ENCODE peak calls at places on chromosomes 12 and 14, in eight cellular contexts. G, S, N, U, Y, K, V and O are unnamed samples.

GRCh38 chr12:82461851-82462250 is 103.5 kb downstream of the METTL25 start:
- DNase-seq in Y (no peak), K (no peak), V (no peak), U (no peak), N (peak; percentile 28), S (no peak), G (no peak), O (no peak)

GRCh38 chr12:27667540-27667939 is 28.7 kb upstream of the REP15 start:
- DNase-seq in U (no peak), Y (no peak), S (no peak), G (no peak), V (no peak), N (no peak), K (no peak), O (no peak)

GRCh38 chr12:117685115-117685926 is 283.5 kb downstream of the KSR2 start:
- DNase-seq in K (no peak), U (no peak), Y (no peak), S (no peak), V (no peak), N (peak; percentile 49), G (no peak), O (no peak)

GRCh38 chr12:123449103-123449736 is 8.7 kb upstream of the SNRNP35 start:
- DNase-seq in U (no peak), G (no peak), N (no peak), V (no peak), Y (no peak), S (no peak), K (no peak), O (no peak)

GRCh38 chr12:122030427-122030825 is 8.7 kb downstream of the BCL7A start:
- DNase-seq in G (no peak), U (no peak), S (no peak), Y (no peak), V (no peak), N (no peak), K (no peak), O (no peak)

GRCh38 chr12:38465020-38465419 is 148.4 kb downstream of the ALG10B start:
- DNase-seq in G (no peak), Y (no peak), V (no peak), U (no peak), S (no peak), K (no peak), N (no peak), O (peak; percentile 39)

GRCh38 chr14:24092110-24092959 is 1.8 kb upstream of the PCK2 start:
- DNase-seq in K (no peak), U (no peak), Y (no peak), V (no peak), N (no peak), G (no peak), S (no peak), O (no peak)

GRCh38 chr14:74647834-74648361 is 35.9 kb upstream of the LTBP2 start:
- DNase-seq in Y (no peak), S (no peak), U (no peak), G (no peak), V (no peak), K (no peak), N (peak; percentile 44), O (no peak)

GRCh38 chr14:24329736-24330135 is 5.1 kb downstream of the ADCY4 start:
- DNase-seq in N (no peak), S (no peak), V (peak; percentile 82), G (peak; percentile 62), K (peak; percentile 50), U (no peak), Y (no peak), O (no peak)

GRCh38 chr12:56840922-56841321 is 77.8 kb downstream of the HSD17B6 start:
- DNase-seq in U (no peak), S (no peak), K (no peak), Y (no peak), G (no peak), V (no peak), N (peak; percentile 36), O (no peak)

GRCh38 chr12:112007945-112008344 is 5.0 kb downstream of the TMEM116 start:
- DNase-seq in G (no peak), Y (no peak), U (no peak), N (no peak), K (no peak), S (no peak), V (no peak), O (no peak)

GRCh38 chr12:70849265-70849960 is 71.1 kb downstream of the PTPRR start:
- DNase-seq in S (no peak), K (no peak), G (no peak), U (peak; percentile 4), V (no peak), Y (no peak), N (peak; percentile 28), O (peak; percentile 2)

GRCh38 chr12:114933428-114934160 is 249.6 kb upstream of the TBX3 start:
- DNase-seq in N (peak; percentile 86), V (no peak), K (no peak), U (no peak), S (no peak), G (no peak), Y (no peak), O (no peak)

GRCh38 chr12:116806845-116807440 is 68.8 kb downstream of the RNFT2 start:
- DNase-seq in S (no peak), U (no peak), K (no peak), N (no peak), G (no peak), Y (no peak), V (no peak), O (no peak)

GRCh38 chr12:100404769-100405407 is 48.0 kb downstream of the SLC17A8 start:
- DNase-seq in V (peak; percentile 17), Y (no peak), U (peak; percentile 36), G (peak; percentile 61), K (no peak), S (no peak), N (peak; percentile 13), O (peak; percentile 72)

GRCh38 chr12:50401383-50402155 is 884 bp downstream of the LARP4 start:
- DNase-seq in G (no peak), K (no peak), S (peak; percentile 58), N (peak; percentile 23), V (no peak), Y (no peak), U (no peak), O (peak; percentile 52)

GRCh38 chr14:73014105-73014504 is 12.8 kb downstream of the ZFYVE1 start:
- DNase-seq in N (no peak), S (no peak), K (no peak), V (no peak), G (no peak), U (peak; percentile 76), Y (no peak), O (peak; percentile 91)

GRCh38 chr14:103130965-103131364 is 7.7 kb downstream of the TNFAIP2 start:
- DNase-seq in S (no peak), G (no peak), N (peak; percentile 78), V (no peak), Y (no peak), U (no peak), K (no peak), O (no peak)

GRCh38 chr12:46981627-46982026 is 97.8 kb upstream of the PCED1B start:
- DNase-seq in S (no peak), V (no peak), N (no peak), Y (no peak), U (no peak), G (no peak), K (no peak), O (no peak)

GRCh38 chr12:49089831-49090773 is 4.5 kb downstream of the DHH start:
- DNase-seq in G (no peak), N (no peak), S (no peak), K (peak; percentile 40), V (peak; percentile 39), U (peak; percentile 45), Y (peak; percentile 39), O (peak; percentile 23)

GRCh38 chr14:80385340-80385739 is 174.0 kb upstream of the DIO2 start:
- DNase-seq in V (no peak), G (no peak), K (no peak), N (no peak), Y (no peak), S (no peak), U (no peak), O (no peak)

DNA sequence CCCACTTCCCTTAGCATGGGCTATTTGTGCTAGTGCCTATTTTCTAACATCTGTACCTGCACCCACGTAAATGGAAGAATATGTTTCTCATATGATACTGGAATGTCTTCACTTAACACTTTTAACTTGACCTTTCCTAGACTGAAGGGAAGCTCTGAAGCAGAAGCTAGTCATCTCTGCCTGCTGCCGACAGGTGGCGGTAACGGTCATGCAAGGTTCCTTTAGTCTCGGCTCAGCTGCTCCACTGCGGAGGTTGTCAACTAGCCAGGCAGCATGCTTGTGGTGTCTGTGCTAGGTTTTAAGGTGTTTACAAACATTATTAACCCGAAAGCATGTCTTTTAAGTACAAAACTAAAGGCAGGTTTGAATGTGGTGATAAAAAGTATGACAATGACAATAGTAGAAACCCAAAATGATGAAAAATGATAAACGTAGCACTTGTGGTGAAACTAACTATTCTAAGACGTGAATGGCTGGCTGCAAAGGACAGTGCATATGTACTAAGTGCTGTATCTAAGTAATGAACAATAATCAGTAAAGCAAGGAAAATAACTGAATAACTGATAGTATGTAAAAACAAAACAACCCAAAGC is 117.2 kb downstream of the GRIN2B start:
- DNase-seq in S (peak; percentile 66), K (peak; percentile 73), U (peak; percentile 55), N (peak; percentile 58), Y (peak; percentile 74), V (peak; percentile 26), G (peak; percentile 63), O (peak; percentile 83)
- TF ChIP-seq CTCF in S (peak; percentile 86), K (peak; percentile 93), U (peak; percentile 96), N (peak; percentile 75), Y (peak; percentile 94), V (peak; percentile 63), G (peak; percentile 44), O (peak; percentile 98)

DNA sequence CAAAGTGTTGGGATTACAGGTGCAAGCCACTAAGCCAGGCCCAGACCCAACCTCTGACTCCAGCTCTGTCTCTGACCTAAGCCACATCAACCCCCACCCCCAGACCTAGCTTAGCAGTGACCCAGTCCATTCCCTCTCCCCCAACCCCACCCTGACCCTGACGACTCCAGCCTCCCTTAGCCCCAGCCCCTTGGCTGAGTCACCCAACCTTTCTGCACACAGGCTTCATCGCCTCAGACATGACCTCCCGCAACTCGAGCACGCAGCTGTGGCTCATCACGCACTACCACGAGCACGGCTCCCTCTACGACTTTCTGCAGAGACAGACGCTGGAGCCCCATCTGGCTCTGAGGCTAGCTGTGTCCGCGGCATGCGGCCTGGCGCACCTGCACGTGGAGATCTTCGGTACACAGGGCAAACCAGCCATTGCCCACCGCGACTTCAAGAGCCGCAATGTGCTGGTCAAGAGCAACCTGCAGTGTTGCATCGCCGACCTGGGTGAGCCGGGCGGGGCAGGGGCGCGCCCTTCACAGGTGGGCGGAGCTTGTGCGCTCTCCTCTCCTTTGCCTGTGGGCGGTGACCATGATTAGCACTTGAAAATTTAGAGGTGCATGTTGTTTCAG is 7.8 kb downstream of the ACVRL1 start:
- DNase-seq in K (no peak), N (no peak), S (no peak), V (no peak), Y (no peak), U (no peak), G (no peak), O (no peak)
- TF ChIP-seq CTCF in K (no peak), N (no peak), S (no peak), V (no peak), Y (no peak), U (no peak), G (no peak), O (no peak)

GRCh38 chr14:77542349-77543239 is 44.0 kb upstream of the ISM2 start:
- DNase-seq in V (no peak), N (no peak), G (no peak), U (no peak), K (no peak), S (no peak), Y (no peak), O (no peak)
- TF ChIP-seq CTCF in V (no peak), N (no peak), G (no peak), U (no peak), K (no peak), S (no peak), Y (no peak), O (no peak)

GRCh38 chr12:31931796-31932715 is 27.2 kb upstream of the RESF1 start:
- DNase-seq in V (peak; percentile 33), G (no peak), N (no peak), K (no peak), Y (no peak), U (no peak), S (no peak), O (no peak)
- TF ChIP-seq CTCF in V (no peak), G (no peak), N (no peak), K (no peak), Y (no peak), U (no peak), S (no peak), O (no peak)